ENCODE peak calls at places on chromosome 10, in six cellular contexts. Y, P, E, S, X and T are unnamed samples.

GRCh38 chr10:130040351-130040750 is 70.3 kb downstream of the C10orf143 start:
- DNase-seq in X (no peak), E (no peak), Y (no peak), S (no peak), P (no peak), T (no peak)

GRCh38 chr10:11951695-11952094 is 90.9 kb downstream of the UPF2 start:
- DNase-seq in Y (no peak), S (no peak), X (no peak), P (no peak), E (no peak), T (no peak)

GRCh38 chr10:114304566-114305421 is 65.7 kb downstream of the VWA2 start:
- DNase-seq in X (no peak), E (no peak), P (peak), S (peak), Y (peak), T (no peak)

GRCh38 chr10:104941662-104942061 is 300.6 kb downstream of the SORCS3 start:
- DNase-seq in S (no peak), X (no peak), Y (no peak), P (no peak), E (no peak), T (no peak)

GRCh38 chr10:71837085-71837827 is 13.8 kb downstream of the PSAP start:
- DNase-seq in S (no peak), X (peak), P (peak), E (no peak), Y (no peak), T (no peak)

GRCh38 chr10:6530211-6530840 is 49.8 kb downstream of the PRKCQ start:
- DNase-seq in Y (peak), S (peak), X (no peak), E (no peak), P (no peak), T (no peak)

GRCh38 chr10:4545077-4545476 is 280.9 kb upstream of the AKR1E2 start:
- DNase-seq in Y (no peak), P (no peak), E (no peak), S (no peak), X (no peak), T (no peak)

GRCh38 chr10:124732931-124733536 is 11.1 kb downstream of the FAM53B start:
- DNase-seq in E (peak), Y (peak), S (peak), P (no peak), X (peak), T (peak)

GRCh38 chr10:101896466-101896865 is 52.9 kb upstream of the KCNIP2 start:
- DNase-seq in E (no peak), X (peak), Y (no peak), S (no peak), P (no peak), T (peak)

GRCh38 chr10:2592533-2592932 is 474.8 kb upstream of the PFKP start:
- DNase-seq in Y (no peak), X (no peak), P (no peak), S (no peak), E (no peak), T (no peak)

GRCh38 chr10:31194986-31195385 is 124.0 kb upstream of the ZEB1 start:
- DNase-seq in Y (no peak), P (no peak), S (no peak), E (no peak), X (peak), T (peak)

GRCh38 chr10:44958196-44958896 is 1.3 kb upstream of the RASSF4 start:
- DNase-seq in P (no peak), S (peak), X (peak), E (no peak), Y (peak), T (peak)

GRCh38 chr10:69885379-69886156 is 83.9 kb downstream of the COL13A1 start:
- DNase-seq in P (peak), Y (no peak), X (no peak), S (no peak), E (no peak), T (no peak)

GRCh38 chr10:26697163-26697921 is at the start of gene PDSS1:
- DNase-seq in P (peak), S (peak), X (peak), Y (peak), E (no peak), T (peak)

GRCh38 chr10:130895172-130895571 is 416.3 kb downstream of the TCERG1L start:
- DNase-seq in E (no peak), X (no peak), P (no peak), Y (no peak), S (no peak), T (no peak)

GRCh38 chr10:80516506-80517075 is 21.1 kb upstream of the SH2D4B start:
- DNase-seq in S (peak), Y (peak), E (no peak), X (no peak), P (no peak), T (no peak)

GRCh38 chr10:13139671-13140070 is 21.7 kb upstream of the MCM10 start:
- DNase-seq in Y (no peak), S (no peak), P (no peak), E (no peak), X (no peak), T (no peak)

GRCh38 chr10:60664859-60665258 is 113.4 kb upstream of the CDK1 start:
- DNase-seq in E (no peak), Y (no peak), X (peak), S (no peak), P (no peak), T (no peak)

GRCh38 chr10:62250594-62251198 is 17.9 kb downstream of the RTKN2 start:
- DNase-seq in X (peak), P (no peak), E (no peak), Y (no peak), S (peak), T (peak)

GRCh38 chr10:102157224-102157623 is 5.0 kb downstream of the NOLC1 start:
- DNase-seq in X (no peak), E (no peak), Y (no peak), P (no peak), S (no peak), T (no peak)

GRCh38 chr10:51063659-51064535 is 10.4 kb upstream of the PRKG1 start:
- DNase-seq in E (no peak), X (peak), Y (no peak), P (peak), S (no peak), T (peak)

GRCh38 chr10:129861776-129862530 is 102.1 kb downstream of the EBF3 start:
- DNase-seq in E (no peak), S (no peak), Y (no peak), X (no peak), P (no peak), T (no peak)

GRCh38 chr10:8242295-8242872 is 187.9 kb downstream of the GATA3 start:
- DNase-seq in S (no peak), P (no peak), X (no peak), E (no peak), Y (no peak), T (no peak)

GRCh38 chr10:120543291-120543690 is 86.3 kb downstream of the PLPP4 start:
- DNase-seq in X (no peak), P (no peak), Y (no peak), S (no peak), E (no peak), T (no peak)
- H3K27ac ChIP-seq in X (no peak), P (no peak), Y (no peak), S (no peak), E (no peak), T (no peak)

GRCh38 chr10:76086571-76087260 is 655.3 kb downstream of the LRMDA start:
- DNase-seq in Y (no peak), E (no peak), X (peak), P (no peak), S (peak), T (peak)
- H3K4me3 ChIP-seq in Y (no peak), E (peak), X (no peak), P (no peak), S (no peak), T (no peak)

DNA sequence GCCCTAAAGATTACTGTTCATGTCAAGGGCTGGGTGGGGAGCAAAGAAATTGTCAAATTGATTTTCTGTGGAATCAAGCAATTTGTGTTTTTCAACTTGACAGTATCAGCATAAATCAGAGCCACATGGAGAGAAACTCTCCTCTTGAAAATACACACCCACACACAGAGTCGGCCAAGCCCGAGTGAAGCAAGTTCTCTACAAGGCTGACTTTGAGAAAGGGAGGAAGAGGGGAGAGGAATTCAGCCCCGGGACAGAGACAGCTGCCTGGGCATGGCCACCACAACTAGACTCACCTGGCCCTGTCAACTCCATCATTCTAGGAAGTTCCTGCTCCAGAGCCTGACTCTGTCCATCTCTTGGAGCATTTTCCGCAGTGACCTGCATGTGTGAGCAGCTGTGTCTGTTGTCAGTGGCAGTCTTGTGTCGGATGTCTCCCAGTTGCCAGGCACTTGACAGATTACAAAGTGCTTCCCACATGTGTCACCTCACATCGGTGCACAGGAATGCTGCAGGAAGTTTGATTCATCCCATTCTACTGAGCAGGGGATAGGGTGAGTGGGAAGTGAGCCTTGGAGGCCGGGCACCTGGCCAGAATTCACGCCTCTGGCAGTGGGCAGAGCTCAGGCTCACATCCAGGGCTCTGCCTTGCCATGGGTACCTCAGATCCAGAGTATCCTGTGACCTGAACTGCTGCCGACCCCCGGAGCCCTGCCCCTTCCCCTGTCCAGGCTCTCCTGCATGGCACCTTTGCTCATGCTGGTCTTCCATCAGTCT is 37.9 kb downstream of the ADAM12 start:
- DNase-seq in Y (no peak), X (peak), P (no peak), E (no peak), S (no peak), T (peak)
- H3K27ac ChIP-seq in Y (no peak), X (no peak), P (no peak), E (no peak), S (no peak), T (peak)

GRCh38 chr10:88282876-88283275 is 300.2 kb downstream of the RNLS start:
- DNase-seq in X (no peak), E (no peak), S (no peak), Y (no peak), P (no peak), T (no peak)
- H3K4me3 ChIP-seq in X (no peak), E (no peak), S (no peak), Y (no peak), P (no peak), T (peak)